ENCODE peak calls at places on chromosomes 6 and 20, in seven cellular contexts. V is trophoblast cell, U is H9, M is mesendoderm, F is neuronal stem cell, B is mesenchymal stem cell, W is H1. C is an unnamed sample.

GRCh38 chr6:91822581-91822980 is 1235.7 kb upstream of the MAP3K7 start:
- DNase-seq in M (no peak), B (no peak), F (no peak), U (no peak), V (no peak), W (no peak), C (no peak)

GRCh38 chr6:163701761-163702160 is 287.2 kb downstream of the QKI start:
- DNase-seq in W (no peak), B (no peak), F (no peak), U (no peak), M (no peak), V (no peak), C (no peak)

GRCh38 chr20:40673442-40673841 is 15.6 kb downstream of the MAFB start:
- DNase-seq in M (no peak), U (no peak), V (peak), W (no peak), B (no peak), F (no peak), C (no peak)

GRCh38 chr20:3471397-3472021 is 691 bp downstream of the ATRN start:
- DNase-seq in W (no peak), F (no peak), M (no peak), U (no peak), B (peak), V (no peak), C (no peak)

GRCh38 chr6:12026833-12027232 is 14.7 kb downstream of the HIVEP1 start:
- DNase-seq in W (no peak), V (no peak), M (no peak), U (no peak), B (no peak), F (no peak), C (no peak)

GRCh38 chr6:20317430-20317829 is 84.2 kb upstream of the E2F3 start:
- DNase-seq in M (no peak), F (no peak), B (no peak), U (no peak), W (no peak), V (no peak), C (no peak)

GRCh38 chr6:149903938-149904611 is 6.2 kb upstream of the RAET1E start:
- DNase-seq in F (no peak), U (peak), W (no peak), V (no peak), M (peak), B (no peak), C (no peak)

GRCh38 chr6:30684386-30685156 is 1.9 kb downstream of the PPP1R18 start:
- DNase-seq in B (peak), V (no peak), M (peak), W (no peak), F (no peak), U (no peak), C (peak)

DNA sequence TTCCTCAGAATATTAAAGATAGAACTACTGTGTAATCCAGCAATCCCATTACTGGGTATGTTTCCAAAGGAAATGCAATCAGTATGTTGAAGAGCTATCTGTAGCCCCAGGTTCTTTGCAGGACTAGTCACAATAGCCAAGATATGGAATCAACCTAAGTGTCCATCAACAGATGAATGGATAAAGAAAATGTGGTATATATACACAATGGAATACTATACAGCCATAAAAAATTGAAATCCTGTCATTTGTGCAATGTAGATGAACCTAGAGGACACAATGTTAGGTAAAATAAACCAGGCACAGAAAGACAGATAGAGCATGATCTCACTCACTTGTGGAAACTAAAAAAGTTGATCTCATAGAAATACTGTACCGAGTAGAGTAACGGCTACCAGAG is 306.0 kb upstream of the MARCKS start:
- DNase-seq in M (no peak), F (no peak), W (no peak), U (no peak), B (no peak), V (no peak), C (no peak)
- H3K4ac ChIP-seq in M (no peak), F (no peak), W (no peak), U (no peak), B (no peak), V (no peak), C (no peak)

GRCh38 chr6:3579652-3580051 is 122.8 kb upstream of the SLC22A23 start:
- DNase-seq in V (no peak), B (no peak), W (no peak), U (no peak), F (no peak), M (no peak), C (no peak)
- H3K4ac ChIP-seq in V (no peak), B (no peak), W (no peak), U (no peak), F (no peak), M (no peak), C (no peak)

DNA sequence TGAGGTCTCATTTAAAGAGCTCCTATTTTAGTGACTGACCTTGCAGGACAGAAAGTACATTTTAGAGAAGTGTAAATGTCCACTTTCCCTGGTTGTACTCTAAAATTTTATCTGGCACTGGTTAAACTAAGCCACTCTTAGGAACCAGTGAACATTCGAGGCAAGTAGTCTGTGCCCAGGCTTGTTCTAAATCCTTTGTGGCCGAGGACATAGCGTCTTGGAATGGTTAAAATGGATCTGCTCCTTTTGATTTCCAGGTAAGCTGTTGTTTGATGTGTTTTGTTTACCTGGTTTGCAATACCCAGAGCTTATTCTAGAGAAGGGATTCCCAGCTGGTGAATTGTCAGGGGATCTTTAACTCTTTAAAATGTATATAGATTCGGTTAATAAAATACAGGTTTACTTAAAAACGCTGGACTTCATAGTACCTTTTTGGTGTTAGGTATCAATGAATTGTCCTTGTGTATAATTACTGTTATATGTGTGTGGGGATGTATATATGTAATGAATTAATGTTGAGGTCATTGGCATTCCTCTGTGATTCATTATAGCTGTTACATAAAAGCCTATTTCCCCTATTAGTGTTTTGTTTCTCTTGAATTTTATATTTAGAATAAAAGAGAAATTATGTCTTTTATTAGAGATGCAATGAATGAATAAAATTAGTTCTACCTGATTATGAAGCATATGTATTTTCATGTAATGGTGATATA is 15.8 kb downstream of the SNX9 start:
- DNase-seq in V (no peak), B (no peak), W (no peak), U (no peak), M (no peak), F (no peak), C (no peak)
- H3K4ac ChIP-seq in V (no peak), B (no peak), W (no peak), U (no peak), M (no peak), F (no peak), C (no peak)

DNA sequence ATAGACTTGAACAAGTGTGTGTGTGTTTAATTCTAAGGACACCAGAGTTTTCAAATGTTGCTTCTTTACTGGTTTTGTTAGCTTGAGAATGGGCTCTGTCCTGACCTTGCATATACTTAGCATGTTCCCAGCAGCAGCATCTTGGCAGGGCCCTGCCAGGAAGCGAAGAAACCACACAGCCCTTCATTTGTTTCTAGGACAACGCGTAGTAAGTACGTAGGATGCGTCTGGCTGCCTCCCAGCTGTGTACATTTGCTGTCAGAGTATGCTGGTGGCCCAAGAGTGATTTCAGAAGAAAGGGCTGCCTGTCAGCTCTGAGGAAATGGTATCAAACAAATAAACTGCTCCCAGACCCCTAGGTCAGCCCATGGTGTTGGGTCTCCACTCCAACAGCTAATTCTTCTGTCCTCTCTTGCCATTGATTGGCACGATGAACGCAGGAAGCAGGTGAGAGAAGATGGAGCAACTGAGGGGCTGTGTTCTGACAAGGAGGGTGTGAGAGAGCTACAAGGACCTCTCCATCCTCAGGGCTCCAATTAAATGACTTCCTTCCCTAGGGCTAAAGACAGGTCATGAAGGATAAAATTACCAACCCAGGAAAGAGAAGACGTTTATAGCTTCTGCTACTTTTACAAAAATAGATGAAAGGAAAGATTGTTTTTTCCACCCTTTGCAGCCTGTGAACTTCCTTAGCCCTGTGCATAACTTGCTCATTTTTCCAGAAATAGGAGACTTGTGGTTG is 55.9 kb upstream of the HDDC2 start:
- DNase-seq in F (no peak), U (no peak), M (no peak), V (no peak), W (no peak), B (peak), C (no peak)
- H3K4ac ChIP-seq in F (no peak), U (no peak), M (peak), V (no peak), W (no peak), B (no peak), C (no peak)

GRCh38 chr20:17896247-17896723 is 72.3 kb downstream of the SNX5 start:
- DNase-seq in M (no peak), U (no peak), F (no peak), B (peak), W (no peak), V (no peak), C (no peak)
- H3K4ac ChIP-seq in M (no peak), U (no peak), F (no peak), B (no peak), W (no peak), V (no peak), C (peak)

GRCh38 chr6:10422282-10423034 is 7.6 kb upstream of the TFAP2A start:
- DNase-seq in B (no peak), W (peak), U (no peak), M (no peak), F (no peak), V (no peak), C (no peak)
- H3K4ac ChIP-seq in B (no peak), W (no peak), U (no peak), M (no peak), F (no peak), V (no peak), C (no peak)

GRCh38 chr6:162203287-162203686 is 524.3 kb downstream of the PRKN start:
- DNase-seq in M (no peak), F (no peak), B (no peak), V (no peak), U (no peak), W (no peak), C (no peak)
- H3K4ac ChIP-seq in M (no peak), F (no peak), B (no peak), V (no peak), U (no peak), W (no peak), C (no peak)

GRCh38 chr20:44961868-44962267 is 1.7 kb upstream of the TOMM34 start:
- DNase-seq in V (no peak), U (no peak), M (peak), B (peak), W (no peak), F (no peak), C (peak)
- H3K4ac ChIP-seq in V (no peak), U (no peak), M (no peak), B (no peak), W (no peak), F (no peak), C (peak)

GRCh38 chr6:37551446-37551845 is 51.8 kb upstream of the CCDC167 start:
- DNase-seq in U (no peak), B (no peak), M (no peak), F (no peak), W (no peak), V (peak), C (no peak)
- H3K4ac ChIP-seq in U (no peak), B (no peak), M (no peak), F (no peak), W (no peak), V (no peak), C (no peak)

DNA sequence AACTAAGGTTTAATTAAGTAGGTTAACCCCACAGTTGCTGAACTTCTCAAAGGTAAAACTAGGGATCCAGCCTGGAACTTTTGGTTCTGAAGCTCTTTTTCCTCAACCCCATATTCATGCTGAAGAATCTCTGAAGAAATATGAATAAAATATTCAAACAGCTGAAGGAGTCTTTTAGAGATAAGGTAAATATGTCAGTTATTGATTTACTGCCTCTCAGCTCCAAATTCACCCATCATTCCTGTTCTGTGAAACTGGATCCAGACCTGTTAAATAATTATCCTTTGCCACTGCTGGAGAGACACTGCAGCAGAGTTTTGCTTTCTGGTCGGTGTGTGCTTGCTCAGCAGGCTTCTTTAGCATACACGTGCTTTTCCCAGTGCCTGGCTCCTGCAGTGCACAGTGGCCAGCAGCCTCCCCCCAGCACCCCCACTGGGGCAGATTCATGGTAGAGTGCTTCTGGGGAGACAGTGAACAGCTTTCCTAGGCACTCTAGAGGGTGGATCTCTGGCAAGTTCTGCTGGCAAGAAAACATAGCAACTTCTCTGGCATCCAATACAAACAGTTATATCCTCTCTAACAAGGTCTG is 62.0 kb upstream of the BCLAF1 start:
- DNase-seq in V (no peak), W (no peak), B (no peak), M (peak), F (no peak), U (peak), C (no peak)
- H3K4ac ChIP-seq in V (no peak), W (no peak), B (no peak), M (no peak), F (no peak), U (no peak), C (no peak)